ENCODE peak calls at places on chromosomes 5 and 9, in six cellular contexts. O is RPMI7951; L is activated CD8-positive, alpha-beta memory T cell treated with anti-CD3 and anti-CD28 coated beads for 4 hours; A is HFFc6; B is amniotic stem cell; M is GM23248. U is an unnamed sample.

GRCh38 chr9:71490810-71491209 is 277.5 kb downstream of the CEMIP2 start:
- DNase-seq in B (no peak), L (no peak), M (peak; percentile 10), O (no peak), A (no peak), U (no peak)

GRCh38 chr5:170302729-170303501 is 5.3 kb upstream of the LCP2 start:
- DNase-seq in L (peak; percentile 56), O (no peak), B (no peak), A (no peak), M (no peak), U (no peak)

GRCh38 chr5:132300572-132301340 is 6.6 kb downstream of the SLC22A4 start:
- DNase-seq in O (no peak), M (no peak), B (no peak), A (no peak), L (no peak), U (no peak)

GRCh38 chr5:1669276-1670155 is 130.1 kb downstream of the MRPL36 start:
- DNase-seq in O (no peak), L (no peak), M (no peak), B (no peak), A (no peak), U (no peak)

GRCh38 chr5:82156876-82157275 is 121.3 kb downstream of the RPS23 start:
- DNase-seq in O (no peak), L (no peak), B (no peak), A (no peak), M (no peak), U (no peak)

GRCh38 chr9:134031783-134032182 is 6.5 kb downstream of the BRD3OS start:
- DNase-seq in M (no peak), O (no peak), L (no peak), A (no peak), B (no peak), U (no peak)

GRCh38 chr5:132821791-132822190 is 8.7 kb downstream of the SHROOM1 start:
- DNase-seq in B (no peak), L (no peak), A (peak; percentile 13), M (peak; percentile 59), O (no peak), U (peak; percentile 53)

GRCh38 chr9:80501635-80502034 is 929.9 kb downstream of the TLE4 start:
- DNase-seq in B (no peak), L (no peak), M (no peak), A (no peak), O (peak; percentile 20), U (no peak)

GRCh38 chr9:108073823-108074222 is 584.3 kb upstream of the KLF4 start:
- DNase-seq in A (no peak), L (no peak), O (no peak), M (no peak), B (no peak), U (no peak)

GRCh38 chr5:147935032-147935431 is 28.7 kb upstream of the C5orf46 start:
- DNase-seq in A (no peak), B (peak; percentile 29), O (peak; percentile 48), L (no peak), M (peak; percentile 60), U (peak; percentile 47)

GRCh38 chr9:107079589-107079988 is 203.5 kb upstream of the RAD23B start:
- DNase-seq in M (no peak), L (no peak), O (no peak), A (no peak), B (no peak), U (no peak)

GRCh38 chr9:92295827-92296258 is 2.3 kb upstream of the IARS1 start:
- DNase-seq in B (no peak), O (no peak), L (no peak), A (no peak), M (no peak), U (no peak)

GRCh38 chr5:17161669-17162068 is 55.8 kb upstream of the BASP1 start:
- DNase-seq in A (no peak), O (no peak), L (no peak), M (no peak), B (no peak), U (no peak)

GRCh38 chr9:36923025-36923625 is 110.9 kb downstream of the PAX5 start:
- DNase-seq in M (no peak), B (no peak), L (no peak), O (no peak), A (no peak), U (no peak)

GRCh38 chr5:112417931-112418358 is 1.1 kb downstream of the EPB41L4A start:
- DNase-seq in B (no peak), L (no peak), A (no peak), O (no peak), M (peak; percentile 60), U (peak; percentile 13)

GRCh38 chr5:51099173-51099853 is 283.9 kb upstream of the ISL1 start:
- DNase-seq in O (no peak), B (no peak), L (no peak), A (no peak), M (no peak), U (no peak)

GRCh38 chr5:100667021-100667671 is 132.0 kb downstream of the FAM174A start:
- DNase-seq in O (peak; percentile 20), L (no peak), A (no peak), M (peak; percentile 64), B (no peak), U (no peak)

GRCh38 chr5:174044451-174044850 is 1.1 kb upstream of the NSG2 start:
- DNase-seq in M (no peak), O (no peak), L (no peak), B (no peak), A (no peak), U (no peak)

GRCh38 chr5:174726916-174727793 is 2.8 kb downstream of the MSX2 start:
- DNase-seq in A (no peak), O (no peak), L (no peak), M (no peak), B (no peak), U (no peak)

GRCh38 chr9:137441289-137441934 is at the start of gene ENTPD8:
- DNase-seq in L (no peak), A (no peak), B (no peak), M (peak; percentile 28), O (no peak), U (no peak)

GRCh38 chr9:113857875-113858274 is 18.2 kb upstream of the ZNF618 start:
- DNase-seq in B (no peak), M (peak; percentile 15), A (no peak), O (peak; percentile 9), L (no peak), U (no peak)

GRCh38 chr5:151222769-151223446 is 984 bp downstream of the CCDC69 start:
- DNase-seq in M (no peak), B (no peak), A (no peak), O (no peak), L (no peak), U (no peak)

GRCh38 chr9:129487658-129488483 is 133.0 kb downstream of the C9orf50 start:
- DNase-seq in B (no peak), O (peak; percentile 55), A (no peak), M (peak; percentile 73), L (peak; percentile 28), U (peak; percentile 28)

GRCh38 chr9:134570151-134570621 is 71.4 kb upstream of the COL5A1 start:
- DNase-seq in O (no peak), L (no peak), M (peak; percentile 54), B (no peak), A (no peak), U (peak; percentile 56)

GRCh38 chr5:119083679-119084078 is 12.8 kb downstream of the DMXL1 start:
- DNase-seq in A (no peak), B (no peak), O (no peak), L (no peak), M (no peak), U (no peak)

GRCh38 chr9:6696178-6696577 is 50.6 kb upstream of the GLDC start:
- DNase-seq in L (no peak), B (no peak), A (no peak), M (no peak), O (no peak), U (no peak)

GRCh38 chr5:79513519-79514390 is at the start of gene HOMER1:
- DNase-seq in M (peak; percentile 87), B (peak; percentile 42), O (peak; percentile 73), A (peak; percentile 38), L (peak; percentile 59), U (peak; percentile 94)